ENCODE peak calls at places on chromosomes 4 and X, in nine cellular contexts. S, P, I, W, J, U, G, Q and Z are unnamed samples.

GRCh38 chrX:109357714-109358113 is 124.2 kb downstream of the GUCY2F start:
- DNase-seq in W (no peak), I (no peak), P (no peak), U (no peak), Q (no peak), G (no peak), S (no peak), J (no peak), Z (no peak)

GRCh38 chrX:71910526-71911022 is at the start of gene NHSL2:
- DNase-seq in G (peak), W (peak), U (no peak), I (no peak), J (no peak), P (no peak), Q (no peak), S (no peak), Z (no peak)

GRCh38 chr4:140726776-140727500 is 29.2 kb downstream of the TBC1D9 start:
- DNase-seq in S (no peak), W (no peak), G (no peak), J (no peak), Q (no peak), I (peak), U (no peak), P (no peak), Z (no peak)

GRCh38 chrX:30592846-30593245 is 15.3 kb upstream of the TASL start:
- DNase-seq in I (no peak), S (no peak), G (no peak), P (no peak), Q (no peak), W (no peak), U (no peak), J (no peak), Z (no peak)

GRCh38 chrX:129065895-129066294 is 457.4 kb downstream of the SMARCA1 start:
- DNase-seq in J (no peak), G (no peak), W (no peak), I (no peak), Q (no peak), S (no peak), U (no peak), P (no peak), Z (no peak)

GRCh38 chr4:1971456-1972200 is 37.1 kb downstream of the NELFA start:
- DNase-seq in W (peak), J (no peak), U (no peak), I (no peak), P (no peak), Q (no peak), G (no peak), S (no peak), Z (no peak)

GRCh38 chrX:3960952-3961351 is 247.5 kb upstream of the PRKX start:
- DNase-seq in S (no peak), Q (no peak), G (no peak), I (no peak), P (no peak), U (no peak), W (no peak), J (no peak), Z (no peak)

GRCh38 chrX:22634081-22634480 is 361.4 kb downstream of the CBLL2 start:
- DNase-seq in G (no peak), J (no peak), U (no peak), Q (no peak), P (no peak), W (no peak), S (no peak), I (no peak), Z (no peak)

GRCh38 chr4:184150102-184150839 is 67.4 kb downstream of the ENPP6 start:
- DNase-seq in G (no peak), I (no peak), P (peak), U (no peak), W (no peak), Q (no peak), S (no peak), J (peak), Z (no peak)

GRCh38 chr4:54998991-54999390 is 126.4 kb downstream of the KDR start:
- DNase-seq in U (no peak), Q (no peak), W (no peak), P (no peak), G (peak), S (peak), J (no peak), I (peak), Z (no peak)

GRCh38 chr4:86302242-86302641 is 57.6 kb downstream of the MAPK10 start:
- DNase-seq in U (no peak), I (no peak), G (peak), W (no peak), S (no peak), P (no peak), J (no peak), Q (no peak), Z (no peak)

GRCh38 chr4:77880784-77881183 is 18.2 kb downstream of the MRPL1 start:
- DNase-seq in S (no peak), G (no peak), Q (no peak), U (no peak), W (no peak), J (no peak), P (no peak), I (no peak), Z (no peak)

GRCh38 chr4:1869530-1870327 is 1.5 kb upstream of the NSD2 start:
- DNase-seq in J (no peak), P (no peak), U (no peak), I (no peak), Q (no peak), G (no peak), S (no peak), W (no peak), Z (no peak)

GRCh38 chrX:31139966-31140365 is 68.1 kb upstream of the FTHL17 start:
- DNase-seq in P (no peak), Q (no peak), U (no peak), W (no peak), G (no peak), S (no peak), I (no peak), J (no peak), Z (no peak)

GRCh38 chrX:153460826-153461225 is 9.6 kb downstream of the HAUS7 start:
- DNase-seq in U (no peak), S (no peak), P (no peak), Q (peak), I (peak), W (peak), G (peak), J (no peak), Z (no peak)

GRCh38 chr4:5456296-5456845 is 252.0 kb downstream of the EVC2 start:
- DNase-seq in P (no peak), W (no peak), U (no peak), I (no peak), S (no peak), G (no peak), Q (no peak), J (no peak), Z (no peak)

GRCh38 chr4:5118091-5118786 is 67.0 kb downstream of the STK32B start:
- DNase-seq in G (no peak), U (no peak), P (no peak), J (no peak), I (peak), W (no peak), Q (no peak), S (no peak), Z (no peak)

GRCh38 chr4:140266958-140267568 is 106.4 kb upstream of the SCOC start:
- DNase-seq in J (no peak), G (no peak), U (no peak), S (peak), W (no peak), P (no peak), I (peak), Q (no peak), Z (no peak)